ENCODE peak calls at places on chromosomes 4 and X, in eight cellular contexts. One of them, this sample, is unnamed.

GRCh38 chr4:105436414-105436813 is 37.4 kb downstream of the PPA2 start:
- DNase-seq in CD4-positive, alpha-beta T cell: no peak
- DNase-seq in bronchial epithelial cell: no peak
- DNase-seq in SK-N-SH: no peak
- DNase-seq in Peyer's patch: no peak
- DNase-seq in progenitor cell of endocrine pancreas: no peak
- DNase-seq in nephron progenitor cell: no peak
- DNase-seq in BE2C: no peak
- DNase-seq in this sample: no peak

GRCh38 chrX:48937065-48937907 is 18.5 kb upstream of the PIM2 start:
- DNase-seq in CD4-positive, alpha-beta T cell: peak
- DNase-seq in bronchial epithelial cell: no peak
- DNase-seq in SK-N-SH: no peak
- DNase-seq in Peyer's patch: peak
- DNase-seq in progenitor cell of endocrine pancreas: no peak
- DNase-seq in nephron progenitor cell: no peak
- DNase-seq in BE2C: no peak
- DNase-seq in this sample: no peak

GRCh38 chr4:44256414-44256813 is 192.2 kb downstream of the KCTD8 start:
- DNase-seq in CD4-positive, alpha-beta T cell: no peak
- DNase-seq in bronchial epithelial cell: no peak
- DNase-seq in SK-N-SH: no peak
- DNase-seq in Peyer's patch: no peak
- DNase-seq in progenitor cell of endocrine pancreas: no peak
- DNase-seq in nephron progenitor cell: no peak
- DNase-seq in BE2C: no peak
- DNase-seq in this sample: no peak

GRCh38 chrX:134622813-134623185 is 35.5 kb downstream of the PLAC1 start:
- DNase-seq in CD4-positive, alpha-beta T cell: no peak
- DNase-seq in bronchial epithelial cell: peak
- DNase-seq in SK-N-SH: no peak
- DNase-seq in Peyer's patch: no peak
- DNase-seq in progenitor cell of endocrine pancreas: no peak
- DNase-seq in nephron progenitor cell: no peak
- DNase-seq in BE2C: no peak
- DNase-seq in this sample: peak

GRCh38 chr4:101020956-101021355 is 326.4 kb downstream of the PPP3CA start:
- DNase-seq in CD4-positive, alpha-beta T cell: no peak
- DNase-seq in bronchial epithelial cell: peak
- DNase-seq in SK-N-SH: no peak
- DNase-seq in Peyer's patch: no peak
- DNase-seq in progenitor cell of endocrine pancreas: no peak
- DNase-seq in nephron progenitor cell: no peak
- DNase-seq in BE2C: no peak
- DNase-seq in this sample: peak

GRCh38 chr4:6937748-6938147 is 28.1 kb downstream of the TBC1D14 start:
- DNase-seq in CD4-positive, alpha-beta T cell: no peak
- DNase-seq in bronchial epithelial cell: no peak
- DNase-seq in SK-N-SH: no peak
- DNase-seq in Peyer's patch: no peak
- DNase-seq in progenitor cell of endocrine pancreas: no peak
- DNase-seq in nephron progenitor cell: no peak
- DNase-seq in BE2C: no peak
- DNase-seq in this sample: no peak

GRCh38 chr4:7771056-7771455 is 168.6 kb downstream of the AFAP1 start:
- DNase-seq in CD4-positive, alpha-beta T cell: no peak
- DNase-seq in bronchial epithelial cell: no peak
- DNase-seq in SK-N-SH: no peak
- DNase-seq in Peyer's patch: no peak
- DNase-seq in progenitor cell of endocrine pancreas: no peak
- DNase-seq in nephron progenitor cell: no peak
- DNase-seq in BE2C: no peak
- DNase-seq in this sample: no peak

GRCh38 chr4:26076000-26076587 is 162.1 kb downstream of the SMIM20 start:
- DNase-seq in CD4-positive, alpha-beta T cell: no peak
- DNase-seq in bronchial epithelial cell: peak
- DNase-seq in SK-N-SH: no peak
- DNase-seq in Peyer's patch: no peak
- DNase-seq in progenitor cell of endocrine pancreas: no peak
- DNase-seq in nephron progenitor cell: no peak
- DNase-seq in BE2C: no peak
- DNase-seq in this sample: peak

GRCh38 chr4:118765399-118765798 is 70.5 kb downstream of the SEC24D start:
- DNase-seq in CD4-positive, alpha-beta T cell: no peak
- DNase-seq in bronchial epithelial cell: peak
- DNase-seq in SK-N-SH: no peak
- DNase-seq in Peyer's patch: no peak
- DNase-seq in progenitor cell of endocrine pancreas: no peak
- DNase-seq in nephron progenitor cell: no peak
- DNase-seq in BE2C: no peak
- DNase-seq in this sample: peak

GRCh38 chr4:20882500-20882899 is 182.2 kb downstream of the PACRGL start:
- DNase-seq in CD4-positive, alpha-beta T cell: no peak
- DNase-seq in bronchial epithelial cell: no peak
- DNase-seq in SK-N-SH: peak
- DNase-seq in Peyer's patch: no peak
- DNase-seq in progenitor cell of endocrine pancreas: no peak
- DNase-seq in nephron progenitor cell: no peak
- DNase-seq in BE2C: peak
- DNase-seq in this sample: no peak

GRCh38 chr4:151887151-151887815 is 126.5 kb upstream of the GATB start:
- DNase-seq in CD4-positive, alpha-beta T cell: no peak
- DNase-seq in bronchial epithelial cell: peak
- DNase-seq in SK-N-SH: no peak
- DNase-seq in Peyer's patch: no peak
- DNase-seq in progenitor cell of endocrine pancreas: no peak
- DNase-seq in nephron progenitor cell: no peak
- DNase-seq in BE2C: no peak
- DNase-seq in this sample: peak

GRCh38 chr4:162229670-162230069 is 65.9 kb upstream of the FSTL5 start:
- DNase-seq in CD4-positive, alpha-beta T cell: no peak
- DNase-seq in bronchial epithelial cell: peak
- DNase-seq in SK-N-SH: no peak
- DNase-seq in Peyer's patch: no peak
- DNase-seq in progenitor cell of endocrine pancreas: no peak
- DNase-seq in nephron progenitor cell: no peak
- DNase-seq in BE2C: no peak
- DNase-seq in this sample: peak

GRCh38 chr4:122712782-122713181 is 19.7 kb upstream of the BBS12 start:
- DNase-seq in CD4-positive, alpha-beta T cell: no peak
- DNase-seq in bronchial epithelial cell: peak
- DNase-seq in SK-N-SH: no peak
- DNase-seq in Peyer's patch: no peak
- DNase-seq in progenitor cell of endocrine pancreas: no peak
- DNase-seq in nephron progenitor cell: no peak
- DNase-seq in BE2C: no peak
- DNase-seq in this sample: peak

GRCh38 chr4:41432889-41433288 is 105.1 kb upstream of the LIMCH1 start:
- DNase-seq in CD4-positive, alpha-beta T cell: no peak
- DNase-seq in bronchial epithelial cell: peak
- DNase-seq in SK-N-SH: no peak
- DNase-seq in Peyer's patch: no peak
- DNase-seq in progenitor cell of endocrine pancreas: no peak
- DNase-seq in nephron progenitor cell: no peak
- DNase-seq in BE2C: no peak
- DNase-seq in this sample: peak

GRCh38 chr4:72566573-72566972 is 2.4 kb downstream of the ADAMTS3 start:
- DNase-seq in CD4-positive, alpha-beta T cell: no peak
- DNase-seq in bronchial epithelial cell: no peak
- DNase-seq in SK-N-SH: no peak
- DNase-seq in Peyer's patch: no peak
- DNase-seq in progenitor cell of endocrine pancreas: no peak
- DNase-seq in nephron progenitor cell: no peak
- DNase-seq in BE2C: no peak
- DNase-seq in this sample: no peak

GRCh38 chr4:186957952-186958555 is 234.4 kb upstream of the FAT1 start:
- DNase-seq in CD4-positive, alpha-beta T cell: no peak
- DNase-seq in bronchial epithelial cell: no peak
- DNase-seq in SK-N-SH: no peak
- DNase-seq in Peyer's patch: no peak
- DNase-seq in progenitor cell of endocrine pancreas: no peak
- DNase-seq in nephron progenitor cell: no peak
- DNase-seq in BE2C: no peak
- DNase-seq in this sample: peak

GRCh38 chrX:133971586-133971985 is 13.8 kb downstream of the GPC3 start:
- DNase-seq in CD4-positive, alpha-beta T cell: no peak
- DNase-seq in bronchial epithelial cell: no peak
- DNase-seq in SK-N-SH: no peak
- DNase-seq in Peyer's patch: no peak
- DNase-seq in progenitor cell of endocrine pancreas: no peak
- DNase-seq in nephron progenitor cell: no peak
- DNase-seq in BE2C: no peak
- DNase-seq in this sample: no peak

GRCh38 chr4:169583563-169583962 is 28.8 kb downstream of the NEK1 start:
- DNase-seq in CD4-positive, alpha-beta T cell: no peak
- DNase-seq in bronchial epithelial cell: no peak
- DNase-seq in SK-N-SH: no peak
- DNase-seq in Peyer's patch: no peak
- DNase-seq in progenitor cell of endocrine pancreas: no peak
- DNase-seq in nephron progenitor cell: no peak
- DNase-seq in BE2C: no peak
- DNase-seq in this sample: no peak

GRCh38 chrX:16185725-16186136 is 18.4 kb downstream of the MAGEB17 start:
- DNase-seq in CD4-positive, alpha-beta T cell: no peak
- DNase-seq in bronchial epithelial cell: peak
- DNase-seq in SK-N-SH: no peak
- DNase-seq in Peyer's patch: no peak
- DNase-seq in progenitor cell of endocrine pancreas: no peak
- DNase-seq in nephron progenitor cell: no peak
- DNase-seq in BE2C: no peak
- DNase-seq in this sample: peak

GRCh38 chrX:131987252-131987651 is 35.9 kb upstream of the STK26 start:
- DNase-seq in CD4-positive, alpha-beta T cell: peak
- DNase-seq in bronchial epithelial cell: peak
- DNase-seq in SK-N-SH: no peak
- DNase-seq in Peyer's patch: no peak
- DNase-seq in progenitor cell of endocrine pancreas: no peak
- DNase-seq in nephron progenitor cell: no peak
- DNase-seq in BE2C: no peak
- DNase-seq in this sample: no peak

GRCh38 chr4:113555868-113556267 is 205.7 kb downstream of the CAMK2D start:
- DNase-seq in CD4-positive, alpha-beta T cell: no peak
- DNase-seq in bronchial epithelial cell: no peak
- DNase-seq in SK-N-SH: no peak
- DNase-seq in Peyer's patch: no peak
- DNase-seq in progenitor cell of endocrine pancreas: no peak
- DNase-seq in nephron progenitor cell: no peak
- DNase-seq in BE2C: peak
- DNase-seq in this sample: no peak

GRCh38 chr4:104591505-104591904 is 96.8 kb upstream of the CXXC4 start:
- DNase-seq in CD4-positive, alpha-beta T cell: no peak
- DNase-seq in bronchial epithelial cell: no peak
- DNase-seq in SK-N-SH: no peak
- DNase-seq in Peyer's patch: peak
- DNase-seq in progenitor cell of endocrine pancreas: no peak
- DNase-seq in nephron progenitor cell: peak
- DNase-seq in BE2C: peak
- DNase-seq in this sample: no peak

GRCh38 chr4:48203819-48204218 is 65.8 kb downstream of the TEC start:
- DNase-seq in CD4-positive, alpha-beta T cell: no peak
- DNase-seq in bronchial epithelial cell: no peak
- DNase-seq in SK-N-SH: no peak
- DNase-seq in Peyer's patch: no peak
- DNase-seq in progenitor cell of endocrine pancreas: no peak
- DNase-seq in nephron progenitor cell: no peak
- DNase-seq in BE2C: no peak
- DNase-seq in this sample: no peak

DNA sequence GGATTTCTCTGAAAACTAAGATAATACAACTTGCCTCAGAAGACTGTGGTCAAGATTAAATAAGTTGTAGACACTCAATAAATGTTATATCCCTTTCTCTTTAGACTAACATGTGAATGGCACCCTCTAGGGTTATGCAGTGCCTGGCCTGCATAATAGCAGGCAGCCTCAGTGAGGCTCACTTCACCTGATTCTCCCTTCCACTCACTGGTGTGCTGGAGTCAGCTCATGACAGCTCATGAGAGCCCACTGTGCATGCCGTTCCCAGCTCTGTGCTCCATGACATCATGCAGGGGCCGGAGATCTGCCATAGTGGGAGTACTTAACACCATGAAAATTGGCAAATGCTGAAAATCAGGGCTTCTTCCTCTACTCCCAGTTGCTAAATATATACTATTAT is 64.5 kb downstream of the TEC start:
- DNase-seq in CD4-positive, alpha-beta T cell: no peak
- DNase-seq in bronchial epithelial cell: no peak
- DNase-seq in SK-N-SH: no peak
- DNase-seq in Peyer's patch: no peak
- DNase-seq in progenitor cell of endocrine pancreas: no peak
- DNase-seq in nephron progenitor cell: no peak
- DNase-seq in BE2C: no peak
- DNase-seq in this sample: no peak
- TF ChIP-seq CTCF in CD4-positive, alpha-beta T cell: no peak
- TF ChIP-seq CTCF in bronchial epithelial cell: no peak
- TF ChIP-seq CTCF in SK-N-SH: no peak
- TF ChIP-seq CTCF in Peyer's patch: no peak
- TF ChIP-seq CTCF in progenitor cell of endocrine pancreas: no peak
- TF ChIP-seq CTCF in nephron progenitor cell: no peak
- TF ChIP-seq CTCF in BE2C: no peak
- TF ChIP-seq CTCF in this sample: no peak

GRCh38 chrX:119654112-119654531 is 38.8 kb downstream of the SEPTIN6 start:
- DNase-seq in CD4-positive, alpha-beta T cell: peak
- DNase-seq in bronchial epithelial cell: peak
- DNase-seq in SK-N-SH: peak
- DNase-seq in Peyer's patch: no peak
- DNase-seq in progenitor cell of endocrine pancreas: no peak
- DNase-seq in nephron progenitor cell: peak
- DNase-seq in BE2C: no peak
- DNase-seq in this sample: peak
- TF ChIP-seq CTCF in CD4-positive, alpha-beta T cell: no peak
- TF ChIP-seq CTCF in bronchial epithelial cell: no peak
- TF ChIP-seq CTCF in SK-N-SH: no peak
- TF ChIP-seq CTCF in Peyer's patch: no peak
- TF ChIP-seq CTCF in progenitor cell of endocrine pancreas: no peak
- TF ChIP-seq CTCF in nephron progenitor cell: no peak
- TF ChIP-seq CTCF in BE2C: no peak
- TF ChIP-seq CTCF in this sample: no peak

GRCh38 chr4:2357821-2358745 is 60.4 kb downstream of the ZFYVE28 start:
- DNase-seq in CD4-positive, alpha-beta T cell: no peak
- DNase-seq in bronchial epithelial cell: no peak
- DNase-seq in SK-N-SH: peak
- DNase-seq in Peyer's patch: no peak
- DNase-seq in progenitor cell of endocrine pancreas: no peak
- DNase-seq in nephron progenitor cell: no peak
- DNase-seq in BE2C: no peak
- DNase-seq in this sample: no peak
- TF ChIP-seq CTCF in CD4-positive, alpha-beta T cell: no peak
- TF ChIP-seq CTCF in bronchial epithelial cell: no peak
- TF ChIP-seq CTCF in SK-N-SH: no peak
- TF ChIP-seq CTCF in Peyer's patch: no peak
- TF ChIP-seq CTCF in progenitor cell of endocrine pancreas: no peak
- TF ChIP-seq CTCF in nephron progenitor cell: no peak
- TF ChIP-seq CTCF in BE2C: no peak
- TF ChIP-seq CTCF in this sample: no peak

DNA sequence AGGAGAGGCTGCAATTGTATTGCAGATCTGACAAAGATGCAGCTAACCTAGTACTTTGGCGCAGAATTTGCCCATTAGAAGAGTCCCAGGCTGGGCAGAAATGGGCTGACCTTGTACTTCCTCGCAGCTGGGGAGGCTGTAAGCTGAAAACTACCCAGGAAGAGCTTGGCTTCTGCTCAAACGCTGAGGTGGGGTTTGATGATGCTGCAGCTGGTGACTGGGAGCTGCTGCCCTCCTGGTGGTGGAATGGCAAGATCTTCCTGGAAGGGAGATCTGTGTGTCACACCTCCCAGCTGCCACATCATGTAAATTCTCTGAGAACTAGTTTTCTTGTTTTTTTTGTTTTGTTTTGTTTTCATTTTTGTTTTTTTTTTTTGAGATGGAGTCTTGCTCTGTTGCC is 17.4 kb downstream of the CCNG2 start:
- DNase-seq in CD4-positive, alpha-beta T cell: no peak
- DNase-seq in bronchial epithelial cell: no peak
- DNase-seq in SK-N-SH: no peak
- DNase-seq in Peyer's patch: no peak
- DNase-seq in progenitor cell of endocrine pancreas: no peak
- DNase-seq in nephron progenitor cell: no peak
- DNase-seq in BE2C: no peak
- DNase-seq in this sample: peak
- TF ChIP-seq CTCF in CD4-positive, alpha-beta T cell: no peak
- TF ChIP-seq CTCF in bronchial epithelial cell: no peak
- TF ChIP-seq CTCF in SK-N-SH: no peak
- TF ChIP-seq CTCF in Peyer's patch: no peak
- TF ChIP-seq CTCF in progenitor cell of endocrine pancreas: no peak
- TF ChIP-seq CTCF in nephron progenitor cell: no peak
- TF ChIP-seq CTCF in BE2C: no peak
- TF ChIP-seq CTCF in this sample: peak